ENCODE peak calls at places on chromosomes 1 and 21, in five cellular contexts. One of them, this sample, is unnamed.

GRCh38 chr1:38772026-38772425 is 87.5 kb downstream of the RRAGC start:
- DNase-seq in astrocyte: no peak
- DNase-seq in PC-9: no peak
- DNase-seq in GM23338: no peak
- DNase-seq in HepG2: no peak
- DNase-seq in this sample: no peak

GRCh38 chr1:58738873-58739272 is 39.0 kb upstream of the MYSM1 start:
- DNase-seq in astrocyte: no peak
- DNase-seq in PC-9: no peak
- DNase-seq in GM23338: no peak
- DNase-seq in HepG2: no peak
- DNase-seq in this sample: no peak

GRCh38 chr1:55632058-55632457 is 416.9 kb upstream of the USP24 start:
- DNase-seq in astrocyte: peak
- DNase-seq in PC-9: peak
- DNase-seq in GM23338: no peak
- DNase-seq in HepG2: no peak
- DNase-seq in this sample: no peak

GRCh38 chr1:94862718-94863117 is 42.6 kb downstream of the SLC44A3 start:
- DNase-seq in astrocyte: no peak
- DNase-seq in PC-9: peak
- DNase-seq in GM23338: no peak
- DNase-seq in HepG2: no peak
- DNase-seq in this sample: no peak

GRCh38 chr1:53557830-53558784 is 98.9 kb downstream of the DMRTB1 start:
- DNase-seq in astrocyte: no peak
- DNase-seq in PC-9: no peak
- DNase-seq in GM23338: no peak
- DNase-seq in HepG2: no peak
- DNase-seq in this sample: no peak

GRCh38 chr1:219041141-219041540 is 132.5 kb upstream of the LYPLAL1 start:
- DNase-seq in astrocyte: peak
- DNase-seq in PC-9: no peak
- DNase-seq in GM23338: no peak
- DNase-seq in HepG2: no peak
- DNase-seq in this sample: no peak

GRCh38 chr1:77671836-77672235 is 10.6 kb downstream of the ZZZ3 start:
- DNase-seq in astrocyte: peak
- DNase-seq in PC-9: no peak
- DNase-seq in GM23338: no peak
- DNase-seq in HepG2: no peak
- DNase-seq in this sample: no peak

GRCh38 chr1:15621975-15622374 is 4.7 kb downstream of the DDI2 start:
- DNase-seq in astrocyte: no peak
- DNase-seq in PC-9: no peak
- DNase-seq in GM23338: no peak
- DNase-seq in HepG2: no peak
- DNase-seq in this sample: no peak

GRCh38 chr21:42144679-42145568 is 73.8 kb downstream of the UMODL1 start:
- DNase-seq in astrocyte: no peak
- DNase-seq in PC-9: no peak
- DNase-seq in GM23338: no peak
- DNase-seq in HepG2: no peak
- DNase-seq in this sample: no peak

GRCh38 chr1:101653482-101653946 is 343.2 kb downstream of the OLFM3 start:
- DNase-seq in astrocyte: no peak
- DNase-seq in PC-9: no peak
- DNase-seq in GM23338: peak
- DNase-seq in HepG2: no peak
- DNase-seq in this sample: no peak

GRCh38 chr1:151887028-151887427 is 22.3 kb downstream of the THEM4 start:
- DNase-seq in astrocyte: peak
- DNase-seq in PC-9: peak
- DNase-seq in GM23338: no peak
- DNase-seq in HepG2: no peak
- DNase-seq in this sample: no peak

GRCh38 chr1:1204998-1205768 is 1.2 kb downstream of the TNFRSF18 start:
- DNase-seq in astrocyte: no peak
- DNase-seq in PC-9: no peak
- DNase-seq in GM23338: no peak
- DNase-seq in HepG2: no peak
- DNase-seq in this sample: no peak

GRCh38 chr1:182484531-182485257 is 34.7 kb downstream of the RGSL1 start:
- DNase-seq in astrocyte: no peak
- DNase-seq in PC-9: no peak
- DNase-seq in GM23338: peak
- DNase-seq in HepG2: no peak
- DNase-seq in this sample: peak

GRCh38 chr1:55931272-55931940 is 648.0 kb downstream of the PLPP3 start:
- DNase-seq in astrocyte: peak
- DNase-seq in PC-9: no peak
- DNase-seq in GM23338: no peak
- DNase-seq in HepG2: no peak
- DNase-seq in this sample: no peak

GRCh38 chr1:214917081-214917635 is 165.4 kb upstream of the KCNK2 start:
- DNase-seq in astrocyte: no peak
- DNase-seq in PC-9: no peak
- DNase-seq in GM23338: peak
- DNase-seq in HepG2: no peak
- DNase-seq in this sample: no peak

GRCh38 chr1:24438423-24438901 is 22.9 kb downstream of the NIPAL3 start:
- DNase-seq in astrocyte: no peak
- DNase-seq in PC-9: no peak
- DNase-seq in GM23338: peak
- DNase-seq in HepG2: no peak
- DNase-seq in this sample: no peak

GRCh38 chr1:19179597-19180271 is 30.3 kb downstream of the UBR4 start:
- DNase-seq in astrocyte: peak
- DNase-seq in PC-9: no peak
- DNase-seq in GM23338: peak
- DNase-seq in HepG2: peak
- DNase-seq in this sample: peak

GRCh38 chr1:9475061-9475627 is 64.1 kb upstream of the SLC25A33 start:
- DNase-seq in astrocyte: no peak
- DNase-seq in PC-9: no peak
- DNase-seq in GM23338: no peak
- DNase-seq in HepG2: no peak
- DNase-seq in this sample: no peak

GRCh38 chr21:44927587-44928461 is 7.1 kb upstream of the ITGB2 start:
- DNase-seq in astrocyte: peak
- DNase-seq in PC-9: peak
- DNase-seq in GM23338: no peak
- DNase-seq in HepG2: peak
- DNase-seq in this sample: peak

GRCh38 chr21:31557956-31558838 is 101.3 kb upstream of the SOD1 start:
- DNase-seq in astrocyte: no peak
- DNase-seq in PC-9: peak
- DNase-seq in GM23338: peak
- DNase-seq in HepG2: no peak
- DNase-seq in this sample: peak

GRCh38 chr21:35041122-35041521 is 8.0 kb downstream of the RUNX1 start:
- DNase-seq in astrocyte: no peak
- DNase-seq in PC-9: no peak
- DNase-seq in GM23338: no peak
- DNase-seq in HepG2: no peak
- DNase-seq in this sample: no peak
- TF ChIP-seq EZH2 in astrocyte: no peak
- TF ChIP-seq EZH2 in PC-9: no peak
- TF ChIP-seq EZH2 in GM23338: no peak
- TF ChIP-seq EZH2 in HepG2: no peak
- TF ChIP-seq EZH2 in this sample: no peak

GRCh38 chr21:29843818-29844217 is 96.0 kb downstream of the GRIK1 start:
- DNase-seq in astrocyte: no peak
- DNase-seq in PC-9: no peak
- DNase-seq in GM23338: no peak
- DNase-seq in HepG2: no peak
- DNase-seq in this sample: no peak
- H2AFZ ChIP-seq in astrocyte: no peak
- H2AFZ ChIP-seq in PC-9: no peak
- H2AFZ ChIP-seq in GM23338: no peak
- H2AFZ ChIP-seq in HepG2: no peak
- H2AFZ ChIP-seq in this sample: no peak

DNA sequence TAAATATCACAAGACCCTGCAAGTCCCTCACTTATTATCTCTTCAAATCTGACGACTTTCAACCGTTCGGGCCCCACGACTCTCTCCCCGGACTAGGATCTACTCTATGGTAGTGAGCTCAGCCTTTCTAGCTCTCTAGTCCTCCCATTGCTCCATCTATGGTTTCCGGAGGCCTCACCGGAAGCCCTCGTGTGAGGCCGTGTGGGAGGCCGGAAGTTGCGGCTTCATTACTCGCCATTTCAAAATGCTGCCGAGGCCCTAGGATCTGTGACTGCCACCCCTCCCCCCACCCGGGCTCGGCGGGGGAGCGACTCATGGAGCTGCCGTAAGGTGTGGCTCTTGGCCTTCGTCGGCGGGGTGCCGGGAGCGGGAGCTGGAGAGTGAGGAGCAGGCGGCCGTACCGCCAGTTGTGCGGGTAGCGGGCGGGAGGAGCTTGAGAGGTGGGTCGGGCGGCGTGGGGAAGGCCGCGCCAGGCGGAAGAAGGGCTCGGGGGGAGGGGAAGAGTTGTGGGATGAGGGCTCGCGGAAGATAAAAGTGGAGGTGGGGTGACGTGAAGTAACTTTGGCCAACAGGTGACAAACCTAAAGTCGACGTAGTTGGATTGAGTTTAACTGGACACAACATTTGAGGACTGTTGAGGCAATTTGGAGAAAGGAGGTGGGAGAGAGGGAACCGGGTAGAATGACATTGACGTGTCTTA is at the start of gene MDM4:
- DNase-seq in astrocyte: peak
- DNase-seq in PC-9: peak
- DNase-seq in GM23338: peak
- DNase-seq in HepG2: peak
- DNase-seq in this sample: peak
- TF ChIP-seq EZH2 in astrocyte: no peak
- TF ChIP-seq EZH2 in PC-9: no peak
- TF ChIP-seq EZH2 in GM23338: no peak
- TF ChIP-seq EZH2 in HepG2: no peak
- TF ChIP-seq EZH2 in this sample: no peak

DNA sequence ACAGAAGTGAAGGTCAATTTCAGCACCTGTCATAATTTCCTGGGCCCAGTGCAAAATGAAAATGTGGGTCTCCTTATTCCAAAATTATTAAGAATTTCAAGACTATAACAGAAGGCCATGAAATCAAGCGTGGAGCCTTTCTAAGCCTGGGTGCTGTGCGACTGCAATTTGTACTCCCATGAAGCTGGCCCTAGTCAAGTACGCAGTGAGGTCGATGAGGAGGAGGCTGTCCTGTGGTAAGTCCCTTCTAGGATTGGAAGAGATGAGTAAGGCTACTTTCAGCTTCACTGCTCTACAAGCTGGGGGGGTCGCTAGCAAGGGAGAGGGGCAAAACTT is 449 bp upstream of the NUDC start:
- DNase-seq in astrocyte: no peak
- DNase-seq in PC-9: no peak
- DNase-seq in GM23338: no peak
- DNase-seq in HepG2: no peak
- DNase-seq in this sample: no peak
- H2AFZ ChIP-seq in astrocyte: peak
- H2AFZ ChIP-seq in PC-9: peak
- H2AFZ ChIP-seq in GM23338: peak
- H2AFZ ChIP-seq in HepG2: no peak
- H2AFZ ChIP-seq in this sample: peak

GRCh38 chr1:111988743-111989453 is 570 bp downstream of the KCND3 start:
- DNase-seq in astrocyte: no peak
- DNase-seq in PC-9: no peak
- DNase-seq in GM23338: peak
- DNase-seq in HepG2: no peak
- DNase-seq in this sample: no peak
- TF ChIP-seq EZH2 in astrocyte: peak
- TF ChIP-seq EZH2 in PC-9: no peak
- TF ChIP-seq EZH2 in GM23338: peak
- TF ChIP-seq EZH2 in HepG2: no peak
- TF ChIP-seq EZH2 in this sample: no peak

GRCh38 chr1:60903591-60903990 is 178.8 kb upstream of the NFIA start:
- DNase-seq in astrocyte: peak
- DNase-seq in PC-9: no peak
- DNase-seq in GM23338: peak
- DNase-seq in HepG2: no peak
- DNase-seq in this sample: no peak

GRCh38 chr1:60899464-60899863 is 182.9 kb upstream of the NFIA start:
- DNase-seq in astrocyte: no peak
- DNase-seq in PC-9: no peak
- DNase-seq in GM23338: no peak
- DNase-seq in HepG2: no peak
- DNase-seq in this sample: no peak

GRCh38 chr1:60906039-60906438 is 176.3 kb upstream of the NFIA start:
- DNase-seq in astrocyte: no peak
- DNase-seq in PC-9: no peak
- DNase-seq in GM23338: peak
- DNase-seq in HepG2: no peak
- DNase-seq in this sample: no peak

GRCh38 chr1:60908159-60908558 is 174.2 kb upstream of the NFIA start:
- DNase-seq in astrocyte: peak
- DNase-seq in PC-9: no peak
- DNase-seq in GM23338: no peak
- DNase-seq in HepG2: no peak
- DNase-seq in this sample: no peak

DNA sequence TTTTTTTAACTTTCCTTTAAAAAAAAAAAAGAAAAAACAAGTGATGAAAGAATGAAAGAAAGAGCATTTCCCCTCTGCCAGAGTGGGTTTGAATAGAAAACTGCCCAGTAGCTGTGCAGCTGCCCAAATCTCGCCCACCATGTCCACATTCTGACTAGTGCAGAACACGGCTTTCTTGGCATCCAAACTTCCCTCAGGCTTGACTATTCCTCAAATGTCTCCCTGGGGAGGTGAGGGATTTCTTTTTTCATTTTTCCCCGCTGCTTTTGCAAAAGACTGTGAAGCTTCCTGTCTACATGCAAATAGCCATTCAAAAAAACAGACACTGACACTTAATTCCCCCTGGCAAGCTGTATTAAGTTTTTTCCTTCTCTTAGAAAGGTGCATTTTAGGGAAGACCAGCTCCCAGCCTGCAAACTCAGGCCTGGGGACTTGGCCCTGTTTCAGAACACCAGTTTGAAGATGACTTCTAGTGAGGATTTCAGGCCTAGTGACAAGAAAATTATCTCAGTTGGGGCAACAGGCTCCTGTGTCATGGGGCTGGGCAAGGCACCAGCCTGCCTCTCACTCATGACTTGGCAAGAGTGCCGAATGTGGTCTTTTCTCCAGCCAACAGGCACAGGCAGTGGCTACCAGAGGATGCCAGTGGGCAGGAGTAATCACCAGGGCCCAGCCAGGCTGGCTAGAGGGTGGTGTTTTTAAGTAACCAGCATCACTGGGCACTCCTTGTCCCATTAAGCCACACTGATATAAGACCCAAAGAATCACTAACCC is 178.1 kb upstream of the NFIA start:
- DNase-seq in astrocyte: peak
- DNase-seq in PC-9: no peak
- DNase-seq in GM23338: no peak
- DNase-seq in HepG2: no peak
- DNase-seq in this sample: no peak
- H2AFZ ChIP-seq in astrocyte: no peak
- H2AFZ ChIP-seq in PC-9: no peak
- H2AFZ ChIP-seq in GM23338: peak
- H2AFZ ChIP-seq in HepG2: no peak
- H2AFZ ChIP-seq in this sample: no peak

GRCh38 chr1:165235777-165236285 is 120.7 kb downstream of the LMX1A start:
- DNase-seq in astrocyte: no peak
- DNase-seq in PC-9: no peak
- DNase-seq in GM23338: peak
- DNase-seq in HepG2: no peak
- DNase-seq in this sample: no peak
- TF ChIP-seq EZH2 in astrocyte: no peak
- TF ChIP-seq EZH2 in PC-9: no peak
- TF ChIP-seq EZH2 in GM23338: peak
- TF ChIP-seq EZH2 in HepG2: peak
- TF ChIP-seq EZH2 in this sample: no peak

This sample was measured in DND-41.